ENCODE peak calls at places on chromosomes 16 and 17, in ten cellular contexts. Y is ascending aorta, W is uterus, Z is DND-41, L is SJCRH30, Q is heart right ventricle, S is right cardiac atrium, N is WERI-Rb-1, U is IMR-90, G is MM.1S. T is an unnamed sample. For H3K9me3 and H3K27me3, the result is how much of the 10 kb centered on the place peaks cover.

GRCh38 chr17:1484586-1485310 is 7.7 kb downstream of the MYO1C start:
- DNase-seq in U (no peak), G (peak), Y (peak), S (peak), Q (peak), L (peak), Z (peak), W (peak), N (peak), T (no peak)

GRCh38 chr16:35146723-35147458 is 1687.5 kb downstream of the TP53TG3F start:
- DNase-seq in U (no peak), W (no peak), S (no peak), Y (no peak), Q (no peak), L (no peak), G (no peak), N (no peak), Z (no peak), T (no peak)

GRCh38 chr17:43831633-43832032 is 1.3 kb downstream of the MPP3 start:
- DNase-seq in L (no peak), Q (peak), G (no peak), Z (no peak), Y (no peak), W (no peak), S (peak), U (no peak), N (no peak), T (no peak)

GRCh38 chr17:40541873-40542561 is 23.3 kb downstream of the CCR7 start:
- DNase-seq in S (no peak), G (no peak), Z (no peak), N (no peak), U (no peak), W (no peak), Q (peak), Y (no peak), L (peak), T (no peak)

GRCh38 chr16:59201160-59201559 is 467.0 kb upstream of the GOT2 start:
- DNase-seq in S (no peak), G (no peak), Y (no peak), W (no peak), U (no peak), L (no peak), N (no peak), Z (no peak), Q (no peak), T (no peak)

GRCh38 chr17:5464717-5465507 is 3.9 kb downstream of the DHX33 start:
- DNase-seq in W (no peak), U (no peak), L (no peak), N (no peak), Q (no peak), Z (no peak), Y (no peak), G (no peak), S (no peak), T (no peak)

GRCh38 chr16:77599793-77600415 is 122.4 kb upstream of the NUDT7 start:
- DNase-seq in W (no peak), S (no peak), U (peak), L (peak), G (peak), Y (no peak), N (peak), Z (peak), Q (no peak), T (no peak)

GRCh38 chr17:3986270-3986938 is 22.2 kb upstream of the ATP2A3 start:
- DNase-seq in L (no peak), N (no peak), Y (no peak), S (no peak), G (peak), U (no peak), Q (no peak), Z (no peak), W (no peak), T (no peak)

GRCh38 chr17:50584749-50585148 is 24.2 kb downstream of the CACNA1G start:
- DNase-seq in Y (no peak), L (no peak), Q (no peak), G (no peak), S (no peak), W (no peak), Z (no peak), U (no peak), N (no peak), T (no peak)

GRCh38 chr17:45235071-45236001 is 13.7 kb downstream of the FMNL1 start:
- DNase-seq in S (peak), W (peak), Q (peak), G (peak), Y (peak), L (peak), Z (peak), U (peak), N (peak), T (peak)

GRCh38 chr16:9053006-9053601 is 38.3 kb upstream of the HAPSTR1 start:
- DNase-seq in L (peak), U (peak), Y (peak), W (peak), N (peak), S (peak), Q (peak), Z (peak), G (no peak), T (no peak)

GRCh38 chr16:72785886-72786285 is 262.0 kb downstream of the ZFHX3 start:
- DNase-seq in U (peak), N (no peak), S (no peak), Z (no peak), L (no peak), G (no peak), Q (no peak), Y (no peak), W (no peak), T (no peak)

GRCh38 chr16:10405386-10405939 is 19.6 kb downstream of the ATF7IP2 start:
- DNase-seq in Y (no peak), L (no peak), N (no peak), G (no peak), Z (no peak), Q (no peak), W (no peak), S (no peak), U (peak), T (no peak)
- H3K9me3 ChIP-seq in Y (half or more), L (under half), N (under half), G (under half), Z (under half), Q (half or more), W (under half), S (under half), U (under half), T (under half)

DNA sequence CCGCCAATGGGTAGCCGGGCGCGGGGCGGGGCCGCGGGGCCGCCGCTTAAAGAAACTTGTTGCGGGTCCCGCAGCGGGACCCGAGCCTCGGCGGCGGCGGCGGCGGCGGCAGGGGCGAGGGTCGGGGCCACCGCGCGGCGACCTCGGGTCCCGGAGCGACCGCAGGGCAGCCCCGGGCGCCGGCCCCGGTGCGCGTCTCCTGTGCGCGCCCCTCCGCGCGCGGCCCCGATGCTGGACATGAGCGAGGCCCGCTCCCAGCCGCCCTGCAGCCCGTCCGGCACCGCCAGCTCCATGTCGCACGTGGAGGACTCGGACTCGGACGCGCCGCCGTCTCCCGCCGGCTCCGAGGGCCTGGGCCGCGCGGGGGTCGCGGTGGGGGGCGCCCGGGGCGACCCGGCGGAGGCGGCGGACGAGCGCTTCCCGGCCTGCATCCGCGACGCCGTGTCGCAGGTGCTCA is at the start of gene SOX8:
- DNase-seq in Y (no peak), Z (no peak), U (no peak), S (no peak), N (no peak), L (no peak), W (no peak), Q (no peak), G (no peak), T (no peak)
- H3K27me3 ChIP-seq in Y (under half), Z (under half), U (half or more), S (under half), N (under half), L (under half), W (under half), Q (half or more), G (half or more), T (half or more)

DNA sequence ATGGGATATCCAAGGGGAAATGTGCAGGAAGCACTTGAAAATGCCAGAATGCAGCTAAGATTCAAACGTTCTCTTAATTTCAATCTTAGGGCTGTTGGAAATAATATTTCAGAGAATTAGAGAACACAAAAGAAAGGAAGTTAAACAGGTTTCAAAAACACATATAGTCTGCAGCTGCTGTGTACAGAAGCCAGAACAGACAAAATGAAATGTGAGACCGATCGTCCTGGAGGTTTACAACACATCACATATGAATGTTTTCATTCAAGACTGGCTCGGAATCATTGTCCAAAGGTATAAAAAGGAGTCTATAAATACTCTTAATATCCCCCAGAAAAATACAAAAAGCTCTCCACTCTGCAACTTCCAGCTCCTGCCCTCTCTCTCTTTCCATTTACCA is 14.3 kb downstream of the CYTH1 start:
- DNase-seq in N (no peak), L (peak), W (no peak), S (no peak), Z (no peak), G (peak), Q (no peak), Y (no peak), U (peak), T (no peak)
- H3K27ac ChIP-seq in N (no peak), L (no peak), W (no peak), S (no peak), Z (no peak), G (peak), Q (no peak), Y (no peak), U (no peak), T (no peak)

GRCh38 chr17:83143817-83144231 is 64.4 kb downstream of the METRNL start:
- DNase-seq in L (no peak), Z (no peak), Q (no peak), Y (no peak), W (no peak), N (no peak), U (no peak), S (no peak), G (no peak), T (no peak)

GRCh38 chr17:83145831-83146230 is 66.4 kb downstream of the METRNL start:
- DNase-seq in Z (no peak), S (no peak), L (no peak), G (no peak), Q (no peak), N (no peak), U (no peak), W (no peak), Y (no peak), T (no peak)

GRCh38 chr17:83144421-83145357 is 65.3 kb downstream of the METRNL start:
- DNase-seq in Y (no peak), L (no peak), Z (no peak), Q (no peak), G (no peak), S (peak), W (no peak), U (peak), N (no peak), T (no peak)

GRCh38 chr17:83145358-83145738 is 65.9 kb downstream of the METRNL start:
- DNase-seq in G (no peak), W (no peak), N (no peak), U (no peak), Q (no peak), Z (no peak), S (no peak), L (no peak), Y (no peak), T (no peak)

GRCh38 chr17:83142619-83143018 is 63.2 kb downstream of the METRNL start:
- DNase-seq in G (no peak), Z (no peak), N (no peak), Q (no peak), L (no peak), U (no peak), W (no peak), S (no peak), Y (no peak), T (no peak)
- H3K9me3 ChIP-seq in G (under half), Z (under half), N (under half), Q (under half), L (under half), U (under half), W (under half), S (under half), Y (under half), T (under half)

GRCh38 chr16:86566966-86567700 is 504 bp downstream of the FOXC2 start:
- DNase-seq in Q (peak), Y (peak), W (no peak), G (no peak), U (peak), S (peak), N (no peak), L (peak), Z (no peak), T (no peak)

GRCh38 chr16:86565644-86566511 is 751 bp upstream of the FOXC2 start:
- DNase-seq in U (no peak), N (no peak), S (no peak), Z (no peak), Q (no peak), Y (peak), G (no peak), L (no peak), W (no peak), T (no peak)

GRCh38 chr16:86563489-86564345 is 2.9 kb upstream of the FOXC2 start:
- DNase-seq in S (peak), Y (peak), W (peak), L (peak), Q (peak), Z (peak), N (peak), U (peak), G (peak), T (peak)

GRCh38 chr16:86566601-86566965 is at the start of gene FOXC2:
- DNase-seq in Y (peak), L (peak), W (peak), Q (peak), G (no peak), N (no peak), U (peak), S (peak), Z (no peak), T (peak)

GRCh38 chr16:86565181-86565631 is 1.4 kb upstream of the FOXC2 start:
- DNase-seq in G (no peak), Z (no peak), Q (no peak), N (no peak), Y (no peak), S (no peak), U (no peak), W (no peak), L (no peak), T (no peak)
- H3K27me3 ChIP-seq in G (half or more), Z (under half), Q (half or more), N (under half), Y (under half), S (under half), U (under half), W (under half), L (under half), T (under half)

GRCh38 chr17:20934288-20934687 is 108.5 kb downstream of the USP22 start:
- DNase-seq in Y (no peak), W (no peak), Z (no peak), N (no peak), Q (no peak), U (no peak), G (no peak), L (no peak), S (no peak), T (no peak)
- H3K27ac ChIP-seq in Y (no peak), W (peak), Z (no peak), N (no peak), Q (no peak), U (no peak), G (no peak), L (no peak), S (no peak), T (no peak)

GRCh38 chr16:75039941-75040340 is 41.1 kb downstream of the ZNRF1 start:
- DNase-seq in Z (no peak), G (no peak), S (no peak), U (no peak), L (no peak), Q (no peak), Y (no peak), N (no peak), W (no peak), T (no peak)
- H3K9me3 ChIP-seq in Z (under half), G (under half), S (under half), U (under half), L (under half), Q (under half), Y (under half), N (under half), W (under half), T (under half)

GRCh38 chr17:36935681-36936454 is 1.4 kb upstream of the LHX1 start:
- DNase-seq in G (no peak), Q (no peak), U (no peak), Z (no peak), S (no peak), L (peak), N (no peak), W (no peak), Y (no peak), T (no peak)
- H3K27me3 ChIP-seq in G (half or more), Q (half or more), U (half or more), Z (under half), S (under half), L (under half), N (half or more), W (half or more), Y (half or more), T (half or more)

GRCh38 chr17:19750835-19751234 is 2.7 kb upstream of the ALDH3A1 start:
- DNase-seq in G (no peak), U (no peak), Q (no peak), Z (no peak), S (no peak), Y (no peak), N (no peak), L (no peak), W (no peak), T (no peak)
- H3K27ac ChIP-seq in G (no peak), U (no peak), Q (no peak), Z (no peak), S (no peak), Y (peak), N (no peak), L (no peak), W (no peak), T (no peak)